ENCODE peak calls at places on chromosome 4, in eight cellular contexts. R is fibroblast of lung, L is stomach, J is tibial nerve, Q is H1, T is hepatocyte, S is brain microvascular endothelial cell, V is AG04450. P is an unnamed sample.

GRCh38 chr4:106238819-106239420 is 77.1 kb downstream of the TBCK start:
- DNase-seq in R (peak; percentile 13), J (no peak), T (peak; percentile 60), L (no peak), S (peak; percentile 36), V (no peak), Q (peak; percentile 7), P (no peak)

GRCh38 chr4:12949719-12950118 is 534.4 kb downstream of the RAB28 start:
- DNase-seq in L (no peak), S (no peak), R (no peak), Q (no peak), T (no peak), V (no peak), J (no peak), P (no peak)

GRCh38 chr4:48686369-48686768 is 93.7 kb downstream of the FRYL start:
- DNase-seq in J (no peak), Q (no peak), S (no peak), R (no peak), V (no peak), T (no peak), L (no peak), P (no peak)

GRCh38 chr4:10121568-10122097 is 5.0 kb upstream of the WDR1 start:
- DNase-seq in J (no peak), Q (no peak), L (no peak), S (no peak), T (peak; percentile 51), R (no peak), V (no peak), P (no peak)

GRCh38 chr4:32199639-32200038 is 1479.5 kb downstream of the PCDH7 start:
- DNase-seq in R (no peak), V (no peak), L (no peak), Q (no peak), S (no peak), J (no peak), T (no peak), P (no peak)

GRCh38 chr4:163959932-163960331 is 465.4 kb downstream of the TMA16 start:
- DNase-seq in L (no peak), V (no peak), S (no peak), J (no peak), Q (no peak), T (no peak), R (no peak), P (no peak)

GRCh38 chr4:115110191-115111166 is 2.9 kb downstream of the NDST4 start:
- DNase-seq in S (peak; percentile 21), Q (no peak), R (peak; percentile 8), V (no peak), T (peak; percentile 28), J (no peak), L (no peak), P (no peak)

GRCh38 chr4:140243345-140243753 is 89.4 kb upstream of the MAML3 start:
- DNase-seq in V (no peak), R (no peak), L (peak; percentile 52), T (peak; percentile 76), J (no peak), S (no peak), Q (no peak), P (no peak)

GRCh38 chr4:168367065-168367464 is 48.5 kb upstream of the DDX60 start:
- DNase-seq in J (no peak), Q (no peak), R (no peak), L (no peak), S (no peak), T (no peak), V (no peak), P (no peak)

GRCh38 chr4:147477439-147477838 is 3.5 kb upstream of the EDNRA start:
- DNase-seq in L (no peak), S (no peak), T (no peak), J (no peak), Q (no peak), V (no peak), R (no peak), P (no peak)

GRCh38 chr4:76166480-76166879 is 18.3 kb upstream of the NUP54 start:
- DNase-seq in T (no peak), Q (no peak), V (no peak), J (no peak), R (no peak), L (no peak), S (no peak), P (no peak)

GRCh38 chr4:10971800-10972398 is 287.3 kb upstream of the CLNK start:
- DNase-seq in V (no peak), S (no peak), L (no peak), T (no peak), Q (no peak), J (no peak), R (no peak), P (no peak)

GRCh38 chr4:176002007-176002623 is 63.5 kb upstream of the WDR17 start:
- DNase-seq in S (no peak), R (peak; percentile 31), J (no peak), T (peak; percentile 46), V (no peak), L (peak; percentile 35), Q (peak; percentile 5), P (peak; percentile 55)

GRCh38 chr4:110164251-110164650 is 34.2 kb downstream of the ELOVL6 start:
- DNase-seq in V (no peak), S (peak; percentile 70), T (no peak), R (peak; percentile 76), Q (no peak), J (no peak), L (no peak), P (no peak)

GRCh38 chr4:115213705-115214104 is 100.3 kb upstream of the NDST4 start:
- DNase-seq in L (no peak), V (no peak), S (no peak), J (no peak), Q (no peak), R (no peak), T (no peak), P (no peak)

GRCh38 chr4:68366600-68366999 is 16.7 kb upstream of the YTHDC1 start:
- DNase-seq in T (no peak), J (no peak), V (no peak), R (peak; percentile 81), L (no peak), Q (no peak), S (peak; percentile 78), P (no peak)

GRCh38 chr4:83285022-83285387 is 407 bp upstream of the COQ2 start:
- DNase-seq in S (peak; percentile 19), L (no peak), T (peak; percentile 18), R (peak; percentile 55), V (no peak), Q (no peak), J (peak; percentile 33), P (no peak)

GRCh38 chr4:148097811-148098210 is 344.4 kb downstream of the NR3C2 start:
- DNase-seq in L (no peak), V (no peak), T (no peak), S (no peak), J (no peak), R (no peak), Q (peak; percentile 7), P (no peak)

GRCh38 chr4:16018841-16019240 is 55.9 kb upstream of the FGFBP2 start:
- DNase-seq in Q (no peak), V (no peak), J (no peak), L (no peak), R (no peak), T (no peak), S (no peak), P (no peak)

DNA sequence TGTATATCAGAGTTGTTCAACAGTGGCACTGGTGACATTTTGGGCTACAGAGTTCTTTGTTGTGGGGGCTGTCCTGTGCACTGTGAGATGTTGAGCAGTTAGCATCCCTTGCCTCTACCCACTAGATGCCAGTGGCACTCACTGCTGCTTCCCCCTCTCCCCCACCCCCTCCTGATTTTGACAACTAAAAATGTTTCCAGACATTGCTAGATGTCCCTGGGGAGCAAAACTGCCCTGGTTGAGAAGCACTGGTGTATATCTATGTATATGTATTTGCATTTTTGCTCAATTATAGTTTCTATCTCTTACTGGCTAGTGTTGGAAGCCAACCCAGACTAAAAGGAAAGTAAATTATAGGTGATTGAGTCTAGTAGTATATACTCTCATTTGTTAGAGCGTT is 2.4 kb downstream of the TMEM131L start:
- DNase-seq in S (no peak), R (no peak), J (no peak), Q (no peak), V (no peak), L (no peak), T (no peak), P (no peak)
- H3K4me3 ChIP-seq in S (no peak overlapping the region), R (peak overlapping the region; percentile 90), J (no peak overlapping the region), Q (no peak overlapping the region), V (peak overlapping the region; percentile 24), L (peak overlapping the region; percentile 69), T (no peak overlapping the region), P (peak overlapping the region; percentile 78)

GRCh38 chr4:119955256-119955655 is 111.4 kb downstream of the MAD2L1 start:
- DNase-seq in J (no peak), L (no peak), R (no peak), T (no peak), S (peak; percentile 4), V (no peak), Q (no peak), P (no peak)
- TF ChIP-seq CTCF in J (no peak), L (no peak), R (no peak), T (no peak), S (no peak), V (no peak), Q (no peak), P (no peak)

DNA sequence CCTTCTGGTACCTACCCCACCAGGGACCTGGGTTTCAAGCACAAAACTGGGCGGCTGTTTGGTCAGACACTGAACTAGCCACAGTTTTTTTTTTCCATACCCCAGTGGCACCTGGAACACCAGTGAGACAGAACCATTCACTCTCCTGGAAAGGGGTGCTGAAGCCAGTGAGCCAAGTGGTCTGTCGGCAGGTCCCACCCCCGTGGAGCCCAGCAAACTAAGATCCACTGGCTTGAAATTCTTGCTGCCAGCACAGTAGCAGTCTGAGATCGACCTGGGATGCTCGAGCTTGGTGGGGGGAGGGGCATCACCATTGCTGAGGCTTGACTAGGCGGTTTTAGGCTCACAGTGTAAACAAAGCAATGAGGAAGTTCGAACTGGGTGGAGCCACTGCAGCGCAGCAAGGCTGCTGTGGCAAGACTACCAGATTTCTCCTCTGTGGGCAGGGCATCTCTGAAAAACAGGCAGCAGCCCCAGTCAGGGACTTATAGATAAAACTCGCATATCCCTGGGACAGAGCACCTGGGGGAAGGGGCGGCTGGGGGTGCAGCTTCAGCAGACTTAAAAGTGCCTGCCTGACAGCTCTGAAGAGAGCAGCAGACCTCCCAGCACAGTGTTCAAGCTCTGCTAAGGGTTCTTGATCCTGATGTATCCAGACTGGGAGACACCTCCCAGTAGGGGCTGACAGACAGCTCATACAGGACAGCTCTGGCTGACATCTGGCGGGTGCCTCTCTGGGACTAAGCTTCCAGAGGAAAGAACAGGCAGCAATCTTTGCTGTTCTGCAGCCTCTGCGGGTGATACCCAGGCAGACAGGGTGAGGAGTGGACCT is 223.0 kb downstream of the COX18 start:
- DNase-seq in V (no peak), T (peak; percentile 48), S (peak; percentile 34), J (no peak), L (no peak), Q (peak; percentile 50), R (peak; percentile 36), P (no peak)
- H3K27ac ChIP-seq in V (no peak overlapping the region), T (no peak overlapping the region), S (no peak overlapping the region), J (no peak overlapping the region), L (no peak overlapping the region), Q (no peak overlapping the region), R (no peak overlapping the region), P (no peak overlapping the region)

DNA sequence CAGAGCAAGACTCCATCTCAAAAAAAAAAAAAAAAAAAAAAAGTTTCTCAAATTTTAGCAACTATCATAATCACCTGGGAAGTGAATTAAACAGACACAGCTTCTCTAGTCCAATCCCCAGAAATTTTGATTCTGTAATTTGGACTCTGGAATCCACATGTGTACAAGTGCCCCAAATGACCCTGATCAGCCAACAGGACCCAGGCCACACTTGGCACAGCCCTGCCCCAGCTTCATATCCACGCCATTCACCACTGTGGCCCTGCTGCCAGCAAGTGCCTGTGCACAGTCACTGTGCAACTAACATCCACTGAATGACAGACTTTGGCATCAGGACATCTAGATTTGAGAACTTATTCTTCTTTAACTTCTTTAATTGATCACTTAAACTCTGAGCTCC is 14.1 kb upstream of the CXCL13 start:
- DNase-seq in R (no peak), Q (no peak), L (no peak), V (no peak), T (no peak), S (no peak), J (no peak), P (no peak)
- H3K4me3 ChIP-seq in R (no peak overlapping the region), Q (no peak overlapping the region), L (no peak overlapping the region), V (no peak overlapping the region), T (no peak overlapping the region), S (no peak overlapping the region), J (no peak overlapping the region), P (no peak overlapping the region)

P was measured in dorsolateral prefrontal cortex.